ENCODE peak calls at places on chromosome 9, in eight cellular contexts. P, A, I, X, D, E, W and F are unnamed samples.
A peak's percentile ranks its signal among the peaks of the same experiment; 100 is the strongest.

GRCh38 chr9:123753669-123754307 is 176.1 kb downstream of the DENND1A start:
- DNase-seq in P (no peak), A (no peak), I (no peak), X (no peak), D (peak; percentile 21), E (no peak), W (no peak), F (no peak)

GRCh38 chr9:69919461-69920061 is 98.9 kb downstream of the CFAP95 start:
- DNase-seq in P (peak; percentile 2), A (no peak), I (peak; percentile 83), X (peak; percentile 82), D (peak; percentile 75), E (no peak), W (peak; percentile 73), F (peak; percentile 56)

GRCh38 chr9:113623851-113624485 is 160.4 kb downstream of the RGS3 start:
- DNase-seq in P (no peak), A (no peak), I (no peak), X (no peak), D (no peak), E (no peak), W (no peak), F (no peak)

GRCh38 chr9:68947015-68947414 is 66.9 kb downstream of the PRKACG start:
- DNase-seq in P (no peak), A (no peak), I (no peak), X (no peak), D (no peak), E (no peak), W (no peak), F (no peak)

GRCh38 chr9:38355526-38356120 is 36.9 kb upstream of the ALDH1B1 start:
- DNase-seq in P (no peak), A (no peak), I (no peak), X (no peak), D (no peak), E (no peak), W (no peak), F (no peak)

GRCh38 chr9:81455826-81456225 is 233.5 kb downstream of the TLE1 start:
- DNase-seq in P (no peak), A (no peak), I (no peak), X (no peak), D (no peak), E (no peak), W (peak; percentile 31), F (peak; percentile 6)

GRCh38 chr9:35604578-35605335 is at the start of gene TESK1:
- DNase-seq in P (peak; percentile 85), A (peak; percentile 77), I (peak; percentile 62), X (peak; percentile 50), D (peak; percentile 91), E (peak; percentile 92), W (peak; percentile 58), F (no peak)

GRCh38 chr9:77743381-77743780 is 95.3 kb upstream of the GNA14 start:
- DNase-seq in P (no peak), A (no peak), I (peak; percentile 71), X (peak; percentile 31), D (no peak), E (no peak), W (peak; percentile 38), F (peak; percentile 28)

GRCh38 chr9:114300846-114301797 is 21.8 kb upstream of the ORM1 start:
- DNase-seq in P (no peak), A (no peak), I (no peak), X (no peak), D (no peak), E (peak; percentile 57), W (no peak), F (no peak)

GRCh38 chr9:5428794-5429528 is 8.8 kb downstream of the PLGRKT start:
- DNase-seq in P (no peak), A (no peak), I (no peak), X (no peak), D (no peak), E (no peak), W (no peak), F (no peak)

GRCh38 chr9:83062011-83062652 is 810 bp downstream of the RASEF start:
- DNase-seq in P (no peak), A (no peak), I (peak; percentile 34), X (peak; percentile 6), D (no peak), E (peak; percentile 92), W (peak; percentile 45), F (no peak)

GRCh38 chr9:86602715-86603114 is 248.5 kb upstream of the TUT7 start:
- DNase-seq in P (no peak), A (no peak), I (no peak), X (no peak), D (no peak), E (no peak), W (no peak), F (no peak)

GRCh38 chr9:113409481-113409880 is 994 bp downstream of the POLE3 start:
- DNase-seq in P (no peak), A (no peak), I (peak; percentile 8), X (no peak), D (peak; percentile 17), E (no peak), W (no peak), F (no peak)

GRCh38 chr9:28439688-28440087 is 866.4 kb upstream of the C9orf72 start:
- DNase-seq in P (no peak), A (no peak), I (no peak), X (no peak), D (no peak), E (no peak), W (no peak), F (no peak)

GRCh38 chr9:108550111-108550510 is 305.7 kb downstream of the ACTL7B start:
- DNase-seq in P (peak; percentile 63), A (no peak), I (no peak), X (peak; percentile 37), D (no peak), E (no peak), W (no peak), F (no peak)

GRCh38 chr9:112443200-112443599 is 43.4 kb upstream of the KIAA1958 start:
- DNase-seq in P (peak; percentile 13), A (peak; percentile 10), I (peak; percentile 64), X (peak; percentile 44), D (peak; percentile 50), E (no peak), W (peak; percentile 23), F (peak; percentile 12)

GRCh38 chr9:120668399-120668798 is 45.9 kb downstream of the MEGF9 start:
- DNase-seq in P (peak; percentile 52), A (no peak), I (no peak), X (no peak), D (no peak), E (no peak), W (no peak), F (no peak)

GRCh38 chr9:17731308-17731707 is 152.4 kb downstream of the SH3GL2 start:
- DNase-seq in P (no peak), A (no peak), I (no peak), X (no peak), D (no peak), E (no peak), W (no peak), F (no peak)

GRCh38 chr9:98080780-98081179 is 24.2 kb downstream of the NANS start:
- DNase-seq in P (no peak), A (no peak), I (no peak), X (no peak), D (no peak), E (no peak), W (no peak), F (no peak)

GRCh38 chr9:16361939-16362338 is 508.5 kb downstream of the BNC2 start:
- DNase-seq in P (no peak), A (no peak), I (no peak), X (no peak), D (no peak), E (no peak), W (no peak), F (no peak)

GRCh38 chr9:6924988-6925563 is 167.3 kb downstream of the KDM4C start:
- DNase-seq in P (no peak), A (no peak), I (no peak), X (no peak), D (no peak), E (no peak), W (no peak), F (no peak)

GRCh38 chr9:120830151-120830550 is 12.6 kb downstream of the PSMD5 start:
- DNase-seq in P (no peak), A (no peak), I (peak; percentile 55), X (peak; percentile 76), D (no peak), E (no peak), W (no peak), F (no peak)

GRCh38 chr9:21994526-21994995 is at the start of gene CDKN2B-AS1:
- DNase-seq in P (peak; percentile 57), A (peak; percentile 91), I (peak; percentile 83), X (peak; percentile 75), D (no peak), E (peak; percentile 68), W (peak; percentile 83), F (no peak)

GRCh38 chr9:73371801-73372200 is 220.1 kb downstream of the ANXA1 start:
- DNase-seq in P (no peak), A (no peak), I (peak; percentile 5), X (no peak), D (no peak), E (no peak), W (no peak), F (peak; percentile 5)

GRCh38 chr9:95333426-95333825 is 15.9 kb upstream of the FANCC start:
- DNase-seq in P (no peak), A (no peak), I (no peak), X (no peak), D (no peak), E (no peak), W (no peak), F (no peak)

GRCh38 chr9:134641989-134642384 is 384 bp downstream of the COL5A1 start:
- DNase-seq in P (no peak), A (no peak), I (no peak), X (no peak), D (no peak), E (no peak), W (no peak), F (no peak)
- H3K4me3 ChIP-seq in P (no peak overlapping the region), A (no peak overlapping the region), I (peak overlapping the region; percentile 85), X (peak overlapping the region; percentile 90), D (no peak overlapping the region), E (peak overlapping the region; percentile 35), W (peak overlapping the region; percentile 73), F (peak overlapping the region; percentile 67)

GRCh38 chr9:89175739-89176360 is 2.8 kb downstream of the SHC3 start:
- DNase-seq in P (no peak), A (no peak), I (no peak), X (no peak), D (no peak), E (no peak), W (peak; percentile 33), F (no peak)
- TF ChIP-seq CTCF in P (no peak), A (peak; percentile 26), I (peak; percentile 7), X (no peak), D (no peak), E (no peak), W (peak; percentile 10), F (peak; percentile 16)

GRCh38 chr9:128103589-128103962 is 24.0 kb downstream of the PTGES2 start:
- DNase-seq in P (no peak), A (peak; percentile 83), I (no peak), X (no peak), D (no peak), E (no peak), W (no peak), F (no peak)
- H3K4me3 ChIP-seq in P (no peak overlapping the region), A (no peak overlapping the region), I (no peak overlapping the region), X (no peak overlapping the region), D (no peak overlapping the region), E (no peak overlapping the region), W (no peak overlapping the region), F (no peak overlapping the region)

GRCh38 chr9:14660721-14661120 is 32.5 kb downstream of the ZDHHC21 start:
- DNase-seq in P (no peak), A (no peak), I (no peak), X (no peak), D (no peak), E (no peak), W (no peak), F (no peak)

GRCh38 chr9:14662060-14662453 is 31.2 kb downstream of the ZDHHC21 start:
- DNase-seq in P (no peak), A (no peak), I (no peak), X (no peak), D (no peak), E (no peak), W (no peak), F (no peak)

GRCh38 chr9:14661421-14662059 is 31.7 kb downstream of the ZDHHC21 start:
- DNase-seq in P (no peak), A (no peak), I (peak; percentile 63), X (peak; percentile 63), D (peak; percentile 9), E (no peak), W (peak; percentile 48), F (peak; percentile 20)
- TF ChIP-seq CTCF in P (peak; percentile 63), A (peak; percentile 64), I (no peak), X (peak; percentile 53), D (peak; percentile 37), E (peak; percentile 36), W (peak; percentile 61), F (peak; percentile 40)